ENCODE peak calls at places on chromosomes 6 and 20, in four cellular contexts. G is PC-9, X is aorta, D is GM06990. J is an unnamed sample. For H3K27me3, the result is how much of the 10 kb centered on the place peaks cover.

GRCh38 chr6:47722178-47722577 is 23.8 kb downstream of the ADGRF4 start:
- DNase-seq in X (no peak), G (no peak), D (peak), J (no peak)

GRCh38 chr20:53002786-53003185 is 30.6 kb downstream of the TSHZ2 start:
- DNase-seq in G (no peak), D (no peak), X (no peak), J (no peak)

GRCh38 chr6:31472259-31472658 is 25.7 kb upstream of the MICB start:
- DNase-seq in D (no peak), G (no peak), X (no peak), J (no peak)

GRCh38 chr6:38027685-38028373 is 208.3 kb downstream of the ZFAND3 start:
- DNase-seq in D (no peak), G (no peak), X (no peak), J (no peak)

GRCh38 chr6:98880486-98880885 is 46.1 kb downstream of the POU3F2 start:
- DNase-seq in G (no peak), X (no peak), D (peak), J (no peak)

GRCh38 chr6:157438611-157439109 is 57.7 kb downstream of the ZDHHC14 start:
- DNase-seq in D (no peak), G (no peak), X (no peak), J (no peak)

GRCh38 chr6:3071568-3071967 is 3.3 kb downstream of the RIPK1 start:
- DNase-seq in X (no peak), G (no peak), D (no peak), J (no peak)

GRCh38 chr6:7939186-7939863 is 28.7 kb upstream of the TXNDC5 start:
- DNase-seq in X (no peak), D (peak), G (no peak), J (no peak)

GRCh38 chr6:1337791-1338190 is 25.9 kb downstream of the FOXQ1 start:
- DNase-seq in D (no peak), X (no peak), G (peak), J (no peak)

GRCh38 chr6:87742106-87742505 is 40.1 kb upstream of the AKIRIN2 start:
- DNase-seq in G (no peak), X (peak), D (peak), J (no peak)

GRCh38 chr6:21384211-21384610 is 209.3 kb upstream of the SOX4 start:
- DNase-seq in D (no peak), G (peak), X (no peak), J (no peak)

GRCh38 chr20:25452333-25452732 is 44.9 kb downstream of the GINS1 start:
- DNase-seq in X (no peak), G (no peak), D (no peak), J (no peak)

GRCh38 chr6:162032620-162033019 is 694.9 kb downstream of the PRKN start:
- DNase-seq in X (no peak), G (no peak), D (no peak), J (no peak)

GRCh38 chr20:43507150-43508080 is at the start of gene L3MBTL1:
- DNase-seq in D (peak), X (peak), G (no peak), J (no peak)

GRCh38 chr6:131924881-131925474 is 26.2 kb downstream of the CCN2 start:
- DNase-seq in G (no peak), D (no peak), X (no peak), J (no peak)

GRCh38 chr6:26224940-26225847 is 138.0 kb downstream of the HFE start:
- DNase-seq in X (no peak), G (no peak), D (no peak), J (no peak)

GRCh38 chr20:50083034-50083433 is 29.9 kb downstream of the UBE2V1 start:
- DNase-seq in X (no peak), G (no peak), D (no peak), J (peak)

GRCh38 chr20:8375898-8376297 is 243.8 kb downstream of the PLCB1 start:
- DNase-seq in X (no peak), D (no peak), G (no peak), J (no peak)

GRCh38 chr6:101826678-101827077 is 433.2 kb downstream of the GRIK2 start:
- DNase-seq in X (no peak), D (no peak), G (no peak), J (no peak)

GRCh38 chr20:10708342-10709185 is 34.8 kb upstream of the JAG1 start:
- DNase-seq in X (no peak), D (no peak), G (peak), J (no peak)

GRCh38 chr6:69827491-69827890 is 30.7 kb upstream of the LMBRD1 start:
- DNase-seq in G (no peak), X (no peak), D (no peak), J (no peak)

GRCh38 chr6:108561742-108562502 is 1.2 kb downstream of the FOXO3 start:
- DNase-seq in D (peak), G (peak), X (peak), J (peak)

GRCh38 chr20:48601798-48602197 is 226.0 kb downstream of the PREX1 start:
- DNase-seq in G (no peak), X (no peak), D (no peak), J (peak)

GRCh38 chr6:47308223-47308567 is 1.5 kb downstream of the TNFRSF21 start:
- DNase-seq in D (no peak), G (no peak), X (no peak), J (no peak)

GRCh38 chr6:122758927-122759334 is 20.6 kb upstream of the FABP7 start:
- DNase-seq in G (peak), D (no peak), X (no peak), J (no peak)

GRCh38 chr6:113860165-113860955 is 3.2 kb downstream of the MARCKS start:
- DNase-seq in G (no peak), X (peak), D (no peak), J (peak)

GRCh38 chr6:27428502-27428901 is 39.9 kb downstream of the ZNF391 start:
- DNase-seq in X (no peak), D (no peak), G (no peak), J (no peak)

GRCh38 chr6:92468066-92468465 is 951.3 kb downstream of the EPHA7 start:
- DNase-seq in X (no peak), D (no peak), G (no peak), J (no peak)

GRCh38 chr6:90790696-90791095 is 203.8 kb upstream of the MAP3K7 start:
- DNase-seq in D (no peak), X (no peak), G (no peak), J (no peak)

GRCh38 chr6:63526931-63527330 is 45.3 kb upstream of the LOC128125822 start:
- DNase-seq in G (no peak), X (no peak), D (no peak), J (no peak)

GRCh38 chr6:135117413-135117968 is 62.9 kb upstream of the HBS1L start:
- DNase-seq in G (no peak), X (no peak), D (peak), J (no peak)

GRCh38 chr6:10540073-10540746 is 19.1 kb downstream of the GCNT2 start:
- DNase-seq in D (no peak), X (no peak), G (no peak), J (no peak)

GRCh38 chr6:130365166-130366010 is 429 bp upstream of the TMEM200A start:
- DNase-seq in X (peak), G (peak), D (peak), J (peak)

GRCh38 chr6:36666726-36667591 is 11.6 kb upstream of the CDKN1A start:
- DNase-seq in X (peak), G (peak), D (peak), J (peak)

GRCh38 chr6:159279790-159280277 is 110.6 kb downstream of the FNDC1 start:
- DNase-seq in G (no peak), D (no peak), X (no peak), J (no peak)

GRCh38 chr6:108735991-108736345 is 112.3 kb upstream of the ARMC2 start:
- DNase-seq in G (peak), X (no peak), D (no peak), J (peak)

GRCh38 chr6:89118931-89119330 is 1.1 kb upstream of the SRSF12 start:
- DNase-seq in G (no peak), D (no peak), X (no peak), J (no peak)

GRCh38 chr6:139860193-139860592 is 485.7 kb upstream of the CITED2 start:
- DNase-seq in D (no peak), X (no peak), G (no peak), J (no peak)
- H3K27me3 ChIP-seq in D (under half), X (under half), G (under half), J (under half)

DNA sequence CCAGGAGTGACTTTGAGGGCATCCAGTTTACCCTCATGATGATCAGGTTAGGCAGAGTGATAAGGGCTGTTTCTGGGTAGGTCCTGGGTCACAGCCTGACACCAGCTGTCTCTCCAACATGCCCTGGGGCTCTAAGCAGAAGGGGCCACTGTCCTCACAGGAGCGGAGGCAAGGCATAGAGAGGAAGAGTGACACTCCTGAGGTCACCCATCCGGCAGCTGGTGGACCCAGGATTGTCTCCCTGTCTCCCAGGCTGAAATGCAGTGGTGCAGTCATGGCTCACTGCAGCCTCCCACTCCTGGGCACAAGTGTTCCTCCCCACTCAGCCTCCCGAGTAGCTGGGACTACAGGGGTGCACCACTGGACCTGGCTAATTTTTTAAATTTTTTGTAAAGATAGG is 12.0 kb downstream of the DLGAP4 start:
- DNase-seq in G (no peak), X (peak), D (no peak), J (no peak)
- H3K27me3 ChIP-seq in G (under half), X (under half), D (under half), J (under half)

DNA sequence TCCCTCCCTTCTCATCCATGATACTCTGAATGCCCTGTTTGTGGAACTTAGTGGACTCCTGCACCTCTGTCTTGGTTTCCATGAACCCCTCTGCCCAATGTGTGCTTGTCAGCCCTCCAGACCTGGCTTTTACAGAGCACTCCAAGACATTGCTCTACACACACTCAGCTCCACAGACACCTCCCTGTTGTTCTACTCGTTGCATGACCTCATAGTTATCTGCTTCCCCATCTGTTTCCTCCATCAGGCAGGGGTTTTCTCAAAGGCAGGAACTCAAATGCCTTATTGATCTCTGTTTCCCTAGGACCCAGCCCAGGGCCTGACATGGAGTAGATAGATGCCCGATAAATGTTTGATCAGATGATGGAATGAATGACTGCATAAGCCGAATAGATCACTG is 13.3 kb downstream of the PLCG1 start:
- DNase-seq in X (no peak), D (no peak), G (no peak), J (no peak)
- H3K27me3 ChIP-seq in X (under half), D (under half), G (under half), J (under half)

GRCh38 chr6:18327621-18328548 is 59.3 kb upstream of the RNF144B start:
- DNase-seq in D (peak), G (no peak), X (peak), J (no peak)
- H3K27me3 ChIP-seq in D (under half), G (under half), X (under half), J (under half)